ENCODE peak calls at places on chromosomes 13 and 19, in five cellular contexts. A, O, I, Z and J are unnamed samples.

GRCh38 chr19:42407085-42407815 is 17.2 kb upstream of the CNFN start:
- DNase-seq in A (no peak), O (no peak), I (no peak), Z (no peak), J (no peak)

GRCh38 chr19:17097593-17098126 is 22.1 kb downstream of the MYO9B start:
- DNase-seq in A (no peak), O (no peak), I (no peak), Z (no peak), J (peak)

GRCh38 chr19:47507031-47507430 is 7.8 kb downstream of the NAPA start:
- DNase-seq in A (no peak), O (no peak), I (no peak), Z (no peak), J (peak)

GRCh38 chr19:47514151-47514868 is 553 bp downstream of the NAPA start:
- DNase-seq in A (no peak), O (no peak), I (no peak), Z (no peak), J (peak)

GRCh38 chr19:45885556-45886426 is at the start of gene IRF2BP1:
- DNase-seq in A (peak), O (peak), I (peak), Z (peak), J (peak)

GRCh38 chr13:25905411-25906010 is 146.3 kb downstream of the SHISA2 start:
- DNase-seq in A (no peak), O (no peak), I (no peak), Z (no peak), J (no peak)

GRCh38 chr13:27619093-27619705 is 1.1 kb downstream of the LNX2 start:
- DNase-seq in A (no peak), O (peak), I (no peak), Z (no peak), J (peak)

GRCh38 chr13:113630804-113631203 is 27.2 kb downstream of the ATP4B start:
- DNase-seq in A (no peak), O (no peak), I (no peak), Z (no peak), J (no peak)

GRCh38 chr13:65461590-65461989 is 1768.5 kb downstream of the PCDH9 start:
- DNase-seq in A (no peak), O (peak), I (no peak), Z (no peak), J (no peak)

GRCh38 chr19:18587962-18588610 is 512 bp upstream of the REX1BD start:
- DNase-seq in A (no peak), O (no peak), I (peak), Z (peak), J (no peak)

GRCh38 chr13:44734204-44734707 is 158.1 kb upstream of the TSC22D1 start:
- DNase-seq in A (no peak), O (peak), I (no peak), Z (no peak), J (peak)